ENCODE peak calls at places on chromosomes 12 and 14, in ten cellular contexts. N is D721Med; L is HuH-7.5; O is D341Med; T is activated T-cell treated with anti-CD3 and anti-CD28 coated beads, Interleukin-2, amount 50 U/mL, for 72 hours; H is H7; R is ovary; G is OCI-LY7; E is fibroblast of pulmonary artery; W is HCEC 1CT. F is an unnamed sample.

GRCh38 chr12:95173392-95174251 is 43.6 kb downstream of the FGD6 start:
- DNase-seq in G (no peak), H (no peak), L (no peak), E (peak), W (peak), O (no peak), R (peak), N (no peak), T (no peak), F (peak)

GRCh38 chr12:11650697-11651281 is 1.3 kb downstream of the ETV6 start:
- DNase-seq in W (peak), G (peak), N (no peak), R (no peak), E (peak), T (peak), H (no peak), O (no peak), L (peak), F (no peak)

GRCh38 chr14:90403065-90403464 is 6.2 kb downstream of the CALM1 start:
- DNase-seq in G (no peak), O (no peak), E (no peak), N (no peak), R (no peak), W (no peak), L (no peak), T (no peak), H (no peak), F (no peak)

GRCh38 chr12:86137936-86138335 is 118.3 kb downstream of the MGAT4C start:
- DNase-seq in O (no peak), H (no peak), L (no peak), G (no peak), N (no peak), T (no peak), R (no peak), W (peak), E (peak), F (no peak)

GRCh38 chr12:202081-202731 is 11.8 kb downstream of the SLC6A12 start:
- DNase-seq in E (no peak), N (no peak), R (no peak), W (no peak), O (no peak), L (no peak), T (no peak), G (no peak), H (peak), F (no peak)

GRCh38 chr12:112998997-112999767 is 20.9 kb downstream of the OAS2 start:
- DNase-seq in O (no peak), H (no peak), R (no peak), W (no peak), T (no peak), G (peak), N (no peak), L (no peak), E (no peak), F (no peak)

GRCh38 chr12:44101470-44101869 is 265.6 kb downstream of the TMEM117 start:
- DNase-seq in R (no peak), T (no peak), W (no peak), H (no peak), O (no peak), E (no peak), G (no peak), L (no peak), N (no peak), F (no peak)

GRCh38 chr14:77024171-77024627 is 4.3 kb downstream of the IRF2BPL start:
- DNase-seq in R (peak), L (peak), W (no peak), E (peak), H (peak), G (no peak), N (no peak), O (no peak), T (peak), F (no peak)

GRCh38 chr12:68080577-68080976 is 79.0 kb downstream of the IFNG start:
- DNase-seq in O (no peak), L (no peak), H (peak), G (no peak), T (peak), W (no peak), N (no peak), R (no peak), E (no peak), F (no peak)

GRCh38 chr12:108482717-108483212 is 32.3 kb upstream of the FICD start:
- DNase-seq in T (no peak), E (no peak), N (no peak), O (no peak), L (no peak), G (no peak), H (no peak), W (peak), R (no peak), F (no peak)

GRCh38 chr12:124814741-124815613 is 48.7 kb downstream of the SCARB1 start:
- DNase-seq in L (no peak), O (no peak), N (no peak), T (no peak), E (no peak), G (no peak), H (no peak), R (no peak), W (no peak), F (no peak)

GRCh38 chr14:69355955-69356321 is 42.2 kb downstream of the ERH start:
- DNase-seq in R (peak), L (no peak), N (no peak), H (peak), W (no peak), T (no peak), E (peak), G (no peak), O (no peak), F (peak)

GRCh38 chr12:53313996-53314395 is 7.4 kb downstream of the AAAS start:
- DNase-seq in G (no peak), W (no peak), L (no peak), E (no peak), R (no peak), H (no peak), O (no peak), N (no peak), T (no peak), F (no peak)

GRCh38 chr12:124379938-124380754 is 85.3 kb downstream of the RFLNA start:
- DNase-seq in N (no peak), G (no peak), E (peak), R (peak), T (no peak), H (peak), W (peak), L (no peak), O (peak), F (peak)

GRCh38 chr14:23093993-23094665 is 807 bp downstream of the ACIN1 start:
- DNase-seq in O (peak), R (no peak), G (peak), N (no peak), E (no peak), L (no peak), W (no peak), H (peak), T (no peak), F (peak)

GRCh38 chr14:101980700-101981099 is 16.3 kb downstream of the DYNC1H1 start:
- DNase-seq in N (no peak), L (no peak), G (peak), O (no peak), R (no peak), W (peak), E (peak), T (peak), H (no peak), F (peak)

GRCh38 chr14:73696466-73697390 is 17.5 kb downstream of the PNMA1 start:
- DNase-seq in R (no peak), W (peak), N (no peak), G (no peak), T (peak), E (peak), H (no peak), O (no peak), L (no peak), F (no peak)

GRCh38 chr12:107288414-107289125 is 195.2 kb upstream of the CRY1 start:
- DNase-seq in H (no peak), N (no peak), W (no peak), E (no peak), G (no peak), R (no peak), T (peak), L (no peak), O (no peak), F (no peak)

GRCh38 chr12:31589582-31589895 is 1.4 kb downstream of the DENND5B start:
- DNase-seq in N (no peak), O (no peak), R (peak), H (no peak), W (no peak), L (no peak), T (peak), E (no peak), G (peak), F (no peak)

GRCh38 chr12:132245521-132246101 is 83.8 kb downstream of the GALNT9 start:
- DNase-seq in L (no peak), R (no peak), E (no peak), N (no peak), T (no peak), H (no peak), W (no peak), G (no peak), O (no peak), F (no peak)

GRCh38 chr12:123905319-123905925 is 67.2 kb downstream of the CCDC92 start:
- DNase-seq in L (peak), E (peak), N (peak), T (peak), O (peak), G (peak), H (peak), W (peak), R (peak), F (peak)

GRCh38 chr12:89261982-89262381 is 90.3 kb downstream of the DUSP6 start:
- DNase-seq in G (no peak), W (no peak), T (no peak), L (peak), H (no peak), N (no peak), E (no peak), O (no peak), R (no peak), F (no peak)

GRCh38 chr12:50249464-50250229 is 33.7 kb downstream of the LIMA1 start:
- DNase-seq in E (no peak), R (no peak), W (no peak), O (no peak), L (no peak), H (no peak), N (no peak), G (no peak), T (no peak), F (no peak)

GRCh38 chr12:51122844-51123243 is 39.4 kb upstream of the CSRNP2 start:
- DNase-seq in W (no peak), N (no peak), O (no peak), G (no peak), R (no peak), E (no peak), L (no peak), H (no peak), T (no peak), F (no peak)

GRCh38 chr14:84036863-84037262 is 1493.1 kb upstream of the FLRT2 start:
- DNase-seq in H (no peak), N (no peak), E (peak), R (no peak), W (peak), L (no peak), T (no peak), O (no peak), G (no peak), F (no peak)

GRCh38 chr14:61153436-61153835 is 127.7 kb downstream of the TMEM30B start:
- DNase-seq in L (no peak), N (no peak), R (no peak), E (peak), G (no peak), O (no peak), T (no peak), H (peak), W (no peak), F (no peak)

GRCh38 chr14:105465209-105466031 is 9.2 kb upstream of the CRIP2 start:
- DNase-seq in N (no peak), G (no peak), H (peak), W (no peak), R (no peak), O (no peak), L (no peak), T (no peak), E (no peak), F (no peak)

GRCh38 chr12:19739195-19739776 is 300.0 kb downstream of the AEBP2 start:
- DNase-seq in T (peak), W (peak), O (peak), R (no peak), L (peak), G (peak), E (peak), N (peak), H (peak), F (no peak)

GRCh38 chr14:77007975-77008421 is 20.5 kb downstream of the IRF2BPL start:
- DNase-seq in O (peak), L (no peak), N (no peak), G (no peak), H (peak), W (no peak), R (no peak), T (no peak), E (no peak), F (peak)

GRCh38 chr14:103508521-103508920 is 14.1 kb downstream of the CKB start:
- DNase-seq in G (no peak), E (no peak), O (no peak), L (no peak), T (no peak), R (no peak), N (no peak), H (peak), W (no peak), F (no peak)

GRCh38 chr12:56086096-56086495 is 6.1 kb downstream of the ERBB3 start:
- DNase-seq in L (no peak), W (no peak), H (peak), R (no peak), T (no peak), N (no peak), O (no peak), E (no peak), G (no peak), F (no peak)

GRCh38 chr12:114926341-114926740 is 242.4 kb upstream of the TBX3 start:
- DNase-seq in W (no peak), L (no peak), O (no peak), H (no peak), G (no peak), E (no peak), R (no peak), N (no peak), T (no peak), F (no peak)

GRCh38 chr14:24701031-24701430 is 67.0 kb upstream of the GZMB start:
- DNase-seq in O (no peak), N (no peak), T (no peak), W (no peak), R (no peak), L (no peak), G (no peak), H (peak), E (no peak), F (no peak)